ENCODE peak calls at places on chromosomes 16 and 17, in eight cellular contexts. F is MM.1S; Y is fibroblast of lung; M is neural progenitor cell; O is IMR-90; E is stomach; N is uterus; L is CD8-positive, alpha-beta T cell. W is an unnamed sample.

GRCh38 chr17:58409432-58409831 is 7.9 kb downstream of the RNF43 start:
- DNase-seq in M (no peak), L (no peak), Y (no peak), O (no peak), N (no peak), F (no peak), E (no peak), W (no peak)

GRCh38 chr16:52709286-52709685 is 162.3 kb upstream of the TOX3 start:
- DNase-seq in O (no peak), L (no peak), M (no peak), F (no peak), Y (no peak), N (no peak), E (no peak), W (no peak)

GRCh38 chr16:88705076-88705684 is 1.0 kb downstream of the RNF166 start:
- DNase-seq in O (peak; percentile 34), L (peak; percentile 66), N (no peak), Y (peak; percentile 49), M (no peak), F (peak; percentile 12), E (no peak), W (no peak)

GRCh38 chr16:57999366-57999970 is 1.0 kb downstream of the ZNF319 start:
- DNase-seq in M (peak; percentile 36), O (peak; percentile 33), E (no peak), L (peak; percentile 30), F (peak; percentile 36), Y (peak; percentile 40), N (no peak), W (peak; percentile 21)

GRCh38 chr17:64164592-64165285 is 34.8 kb upstream of the ERN1 start:
- DNase-seq in F (no peak), N (no peak), Y (no peak), E (no peak), M (no peak), O (no peak), L (no peak), W (no peak)

GRCh38 chr17:31581022-31581483 is 189.6 kb downstream of the RAB11FIP4 start:
- DNase-seq in Y (peak; percentile 93), L (no peak), F (no peak), E (peak; percentile 90), O (peak; percentile 68), M (no peak), N (peak; percentile 75), W (no peak)

GRCh38 chr16:87690911-87691685 is 74.7 kb downstream of the KLHDC4 start:
- DNase-seq in L (no peak), Y (no peak), F (no peak), O (no peak), E (no peak), M (no peak), N (no peak), W (no peak)

GRCh38 chr17:57484081-57484666 is 227.9 kb downstream of the MSI2 start:
- DNase-seq in Y (peak; percentile 75), O (peak; percentile 43), L (no peak), N (no peak), E (no peak), M (no peak), F (no peak), W (no peak)

GRCh38 chr17:77734371-77735050 is 224.0 kb upstream of the TNRC6C start:
- DNase-seq in E (peak; percentile 53), Y (peak; percentile 49), O (peak; percentile 16), N (peak; percentile 95), L (no peak), M (peak; percentile 76), F (no peak), W (peak; percentile 99)

GRCh38 chr16:50593410-50594139 is 45.4 kb downstream of the NKD1 start:
- DNase-seq in L (no peak), O (no peak), F (no peak), M (peak; percentile 86), Y (no peak), N (no peak), E (no peak), W (peak; percentile 36)

GRCh38 chr17:16488572-16488997 is 3.4 kb downstream of the LRRC75A start:
- DNase-seq in F (no peak), E (peak; percentile 75), L (no peak), O (no peak), M (no peak), Y (no peak), N (no peak), W (peak; percentile 47)

GRCh38 chr17:16493470-16494048 is 1.6 kb upstream of the LRRC75A start:
- DNase-seq in L (no peak), F (no peak), M (no peak), O (no peak), N (no peak), E (no peak), Y (no peak), W (no peak)

GRCh38 chr17:16492613-16493290 is 759 bp upstream of the LRRC75A start:
- DNase-seq in Y (no peak), E (no peak), L (no peak), F (no peak), N (no peak), M (no peak), O (no peak), W (no peak)

GRCh38 chr17:16491131-16491702 is 776 bp downstream of the LRRC75A start:
- DNase-seq in M (peak; percentile 50), F (no peak), N (no peak), O (no peak), Y (no peak), E (peak; percentile 28), L (peak; percentile 27), W (no peak)

DNA sequence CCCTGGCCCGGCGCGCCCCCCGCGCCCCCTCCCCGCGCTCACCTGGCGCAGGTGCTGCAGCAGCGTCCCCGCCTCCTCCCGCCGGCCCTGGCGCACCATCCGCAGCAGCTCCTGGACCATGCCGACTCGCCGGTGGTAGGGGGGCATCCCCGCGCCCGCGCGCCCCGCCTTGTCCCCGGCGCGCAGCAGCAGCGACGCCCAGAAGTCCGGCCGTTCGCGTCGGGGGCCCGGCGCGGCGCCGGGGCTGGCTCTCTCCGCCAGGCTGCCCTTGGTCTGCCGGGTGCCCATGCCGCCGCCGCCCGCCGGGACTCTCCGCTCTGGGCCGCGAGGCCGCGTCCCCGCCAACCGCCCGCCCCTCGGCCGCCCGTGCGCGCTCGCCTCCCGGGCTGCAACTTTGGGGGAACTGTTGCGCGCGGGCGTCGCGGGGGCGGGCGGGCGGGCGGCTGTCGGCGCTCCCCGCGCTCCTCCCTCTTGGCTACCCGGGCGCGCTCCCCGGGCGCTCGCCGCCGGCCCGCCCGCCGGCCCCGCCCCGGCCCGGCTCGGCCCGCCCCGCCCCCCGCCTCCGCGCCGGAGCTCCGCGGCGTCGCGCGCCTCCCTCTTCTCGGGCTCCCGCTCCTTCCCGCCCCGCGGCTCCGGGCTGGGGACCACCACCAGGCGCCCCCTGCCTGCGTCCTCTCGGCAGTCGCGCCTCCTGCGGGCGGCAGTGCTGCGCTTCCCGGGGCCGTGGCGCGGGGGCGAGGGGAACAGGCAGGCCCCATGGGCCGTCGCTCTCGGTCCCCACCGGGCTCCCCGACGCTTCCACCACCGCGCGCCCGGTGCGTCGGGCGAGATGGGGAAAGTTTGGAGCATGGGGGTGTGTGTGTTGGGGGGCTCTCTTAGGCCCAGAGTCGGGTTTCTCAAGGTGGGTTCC is at the start of gene LRRC75A:
- DNase-seq in N (peak; percentile 42), Y (peak; percentile 30), M (peak; percentile 92), O (peak; percentile 16), E (peak; percentile 59), F (peak; percentile 53), L (peak; percentile 62), W (peak; percentile 53)
- TF ChIP-seq CTCF in N (peak; percentile 32), Y (no peak), M (peak; percentile 50), O (peak; percentile 17), E (no peak), F (no peak), L (no peak), W (peak; percentile 13)

GRCh38 chr17:73285916-73286862 is 24.5 kb upstream of the CPSF4L start:
- DNase-seq in N (no peak), E (no peak), F (no peak), O (no peak), Y (no peak), L (no peak), M (no peak), W (peak; percentile 58)

GRCh38 chr17:73284906-73285602 is 23.4 kb upstream of the CPSF4L start:
- DNase-seq in Y (no peak), N (no peak), O (no peak), E (no peak), L (no peak), M (no peak), F (no peak), W (no peak)

GRCh38 chr17:73284339-73284738 is 22.7 kb upstream of the CPSF4L start:
- DNase-seq in Y (no peak), O (no peak), M (peak; percentile 50), E (no peak), L (no peak), N (no peak), F (no peak), W (peak; percentile 72)

GRCh38 chr17:73286863-73287296 is 24.9 kb downstream of the CDC42EP4 start:
- DNase-seq in F (no peak), N (peak; percentile 68), M (no peak), O (peak; percentile 41), Y (peak; percentile 76), E (no peak), L (no peak), W (no peak)

DNA sequence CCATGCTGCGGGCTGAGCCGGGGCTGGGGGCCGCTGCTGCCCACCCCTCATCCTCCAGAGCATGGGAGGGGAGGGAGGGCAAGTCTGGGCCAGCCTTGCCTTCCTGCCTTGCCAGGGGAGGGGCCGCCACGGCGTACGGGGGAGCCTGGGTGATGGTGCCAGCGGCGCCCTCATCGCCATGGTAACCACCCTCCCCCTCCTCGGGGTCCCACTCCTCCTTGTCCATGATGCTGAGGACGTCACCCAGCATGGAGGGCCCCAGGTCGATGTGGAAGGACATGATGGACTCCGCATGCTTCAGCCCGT is 23.9 kb upstream of the CPSF4L start:
- DNase-seq in E (no peak), M (no peak), F (no peak), Y (no peak), O (no peak), L (no peak), N (no peak), W (no peak)
- H3K9me3 ChIP-seq in E (no peaks in the 10 kb centered on the region), M (no peaks in the 10 kb centered on the region), F (no peaks in the 10 kb centered on the region), Y (no peaks in the 10 kb centered on the region), O (no peaks in the 10 kb centered on the region), L (no peaks in the 10 kb centered on the region), N (no peaks in the 10 kb centered on the region), W (no peaks in the 10 kb centered on the region)

DNA sequence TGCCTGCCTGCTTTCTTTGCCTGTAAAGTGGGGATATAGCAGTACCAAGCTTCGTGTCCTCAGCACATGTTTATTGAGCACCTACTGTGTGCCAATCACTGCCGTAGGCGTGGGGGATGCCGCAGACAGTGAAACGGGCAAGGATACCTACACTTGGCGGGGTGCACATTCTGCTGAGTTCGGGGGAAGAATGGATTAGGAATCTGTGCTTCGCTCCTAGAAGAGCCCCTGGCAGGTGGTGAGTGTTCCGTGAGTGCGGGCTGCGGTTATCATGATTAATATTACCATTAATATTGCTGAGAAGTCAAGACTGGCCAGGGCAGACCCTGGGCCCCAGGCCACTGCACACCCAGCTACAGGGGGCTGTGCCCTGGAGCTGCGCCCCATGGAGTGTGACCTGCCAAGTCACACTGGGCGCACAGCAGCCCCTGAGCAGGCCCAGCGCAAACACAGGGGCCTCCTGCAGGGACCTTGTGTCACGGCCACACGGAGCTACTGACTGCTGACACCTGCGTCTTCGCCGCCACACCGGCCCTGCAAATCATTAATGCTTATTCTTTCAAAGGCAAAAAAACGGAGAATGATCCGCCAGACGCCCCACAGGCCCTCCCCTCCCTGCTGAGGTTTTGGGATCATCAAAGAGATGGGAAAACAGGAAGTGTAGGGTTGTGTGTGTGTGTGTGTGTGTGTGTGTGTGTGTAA is 213.4 kb upstream of the GSE1 start:
- DNase-seq in M (no peak), F (no peak), O (no peak), N (no peak), L (no peak), E (no peak), Y (no peak), W (no peak)
- H3K27ac ChIP-seq in M (no peak overlapping the region), F (no peak overlapping the region), O (no peak overlapping the region), N (no peak overlapping the region), L (no peak overlapping the region), E (no peak overlapping the region), Y (no peak overlapping the region), W (no peak overlapping the region)

GRCh38 chr17:74780443-74781238 is 4.5 kb upstream of the NAT9 start:
- DNase-seq in E (no peak), O (no peak), N (no peak), Y (no peak), F (peak; percentile 70), M (peak; percentile 74), L (no peak), W (peak; percentile 82)
- TF ChIP-seq CTCF in E (no peak), O (peak; percentile 24), N (no peak), Y (peak; percentile 26), F (peak; percentile 85), M (peak; percentile 70), L (peak; percentile 18), W (peak; percentile 91)

W was measured in WERI-Rb-1.